ENCODE peak calls at places on chromosomes 16 and 17, in four cellular contexts. T is left lung, H is heart right ventricle, X is body of pancreas. R is an unnamed sample.

GRCh38 chr17:10117581-10118001 is 80.8 kb downstream of the GAS7 start:
- DNase-seq in T (no peak), H (no peak), X (peak; percentile 50), R (no peak)

GRCh38 chr17:29505826-29506225 is 61.0 kb downstream of the ABHD15 start:
- DNase-seq in X (no peak), H (no peak), T (no peak), R (no peak)

GRCh38 chr16:65524997-65525396 is 403.1 kb upstream of the CDH11 start:
- DNase-seq in H (no peak), T (no peak), X (no peak), R (no peak)

GRCh38 chr16:12771341-12771798 is 32.3 kb downstream of the CPPED1 start:
- DNase-seq in H (no peak), X (no peak), T (no peak), R (no peak)

GRCh38 chr17:35373984-35374765 is 754 bp upstream of the SLFN11 start:
- DNase-seq in H (peak; percentile 46), T (peak; percentile 91), X (peak; percentile 33), R (peak; percentile 14)

GRCh38 chr16:67525176-67525860 is 3.3 kb upstream of the RIPOR1 start:
- DNase-seq in X (no peak), H (no peak), T (no peak), R (no peak)

GRCh38 chr17:44960654-44961053 is 7.4 kb downstream of the C1QL1 start:
- DNase-seq in T (no peak), H (no peak), X (no peak), R (no peak)

GRCh38 chr17:13572581-13572980 is 29.1 kb downstream of the HS3ST3A1 start:
- DNase-seq in H (no peak), T (no peak), X (no peak), R (no peak)

GRCh38 chr16:714558-715447 is at the start of gene METRN:
- DNase-seq in X (peak; percentile 92), T (peak; percentile 97), H (peak; percentile 92), R (peak; percentile 91)

GRCh38 chr16:83755391-83755790 is 52.4 kb upstream of the HSBP1 start:
- DNase-seq in H (no peak), X (no peak), T (no peak), R (no peak)

GRCh38 chr16:71399801-71400563 is 41.5 kb downstream of the CALB2 start:
- DNase-seq in T (no peak), H (no peak), X (no peak), R (no peak)

GRCh38 chr16:22192261-22193133 is 13.6 kb upstream of the EEF2K start:
- DNase-seq in T (peak; percentile 82), H (peak; percentile 85), X (peak; percentile 82), R (peak; percentile 74)

GRCh38 chr17:44465276-44465675 is 37.9 kb downstream of the GPATCH8 start:
- DNase-seq in X (no peak), T (no peak), H (no peak), R (no peak)

GRCh38 chr16:11359370-11359769 is 14.1 kb downstream of the RMI2 start:
- DNase-seq in T (no peak), X (peak; percentile 84), H (no peak), R (no peak)

GRCh38 chr17:83149761-83150251 is 70.4 kb downstream of the METRNL start:
- DNase-seq in X (no peak), T (peak; percentile 60), H (no peak), R (no peak)

GRCh38 chr17:70276931-70277330 is 107.6 kb downstream of the KCNJ2 start:
- DNase-seq in T (no peak), X (no peak), H (no peak), R (no peak)

GRCh38 chr17:61735807-61736206 is 127.5 kb downstream of the BRIP1 start:
- DNase-seq in H (no peak), X (no peak), T (no peak), R (no peak)

GRCh38 chr17:49747632-49748031 is 16.3 kb downstream of the FAM117A start:
- DNase-seq in X (no peak), H (no peak), T (no peak), R (no peak)

GRCh38 chr17:49748223-49748622 is 15.7 kb downstream of the FAM117A start:
- DNase-seq in H (no peak), X (no peak), T (no peak), R (peak; percentile 38)

GRCh38 chr17:49745175-49746139 is 18.5 kb downstream of the FAM117A start:
- DNase-seq in H (no peak), X (no peak), T (no peak), R (no peak)

GRCh38 chr17:49748791-49749190 is 15.1 kb downstream of the FAM117A start:
- DNase-seq in H (no peak), T (no peak), X (no peak), R (peak; percentile 19)

GRCh38 chr17:49746791-49747490 is 17.0 kb downstream of the FAM117A start:
- DNase-seq in H (no peak), X (no peak), T (no peak), R (no peak)
- H3K9me3 ChIP-seq in H (no peaks in the 10 kb centered on the region), X (no peaks in the 10 kb centered on the region), T (no peaks in the 10 kb centered on the region), R (no peaks in the 10 kb centered on the region)

GRCh38 chr16:60091076-60091475 is 1357.0 kb upstream of the GOT2 start:
- DNase-seq in X (no peak), T (no peak), H (no peak), R (no peak)
- H3K9me3 ChIP-seq in X (no peaks in the 10 kb centered on the region), T (no peaks in the 10 kb centered on the region), H (no peaks in the 10 kb centered on the region), R (no peaks in the 10 kb centered on the region)

GRCh38 chr17:80349437-80350160 is 65.4 kb upstream of the ENDOV start:
- DNase-seq in H (no peak), X (no peak), T (no peak), R (no peak)
- H3K9me3 ChIP-seq in H (no peaks in the 10 kb centered on the region), X (no peaks in the 10 kb centered on the region), T (no peaks in the 10 kb centered on the region), R (no peaks in the 10 kb centered on the region)

DNA sequence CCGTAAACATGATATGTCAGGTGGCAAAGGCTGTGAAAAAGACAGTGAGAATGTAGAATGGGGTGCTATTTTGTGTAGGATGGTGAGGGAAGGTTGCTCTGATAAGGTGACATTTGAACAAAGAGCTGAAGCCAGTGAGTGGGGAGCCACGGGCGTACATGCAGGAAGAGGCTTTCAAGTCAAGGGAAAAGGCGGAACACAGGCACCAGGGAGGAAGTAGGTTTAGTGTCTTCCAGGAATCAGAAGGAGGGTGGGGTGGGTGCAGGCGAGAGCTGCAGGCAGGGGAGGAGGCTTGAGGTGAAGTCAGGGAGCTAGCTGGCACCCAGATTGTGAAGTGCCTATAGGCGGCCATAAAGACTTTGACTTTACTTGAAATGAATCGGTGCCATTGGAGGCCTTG is 14.1 kb downstream of the ZFP90 start:
- DNase-seq in H (no peak), X (no peak), T (no peak), R (no peak)
- H3K9me3 ChIP-seq in H (peaks cover 85% of the 10 kb centered on the region), X (no peaks in the 10 kb centered on the region), T (peaks cover 3% of the 10 kb centered on the region), R (peaks cover 35% of the 10 kb centered on the region)

DNA sequence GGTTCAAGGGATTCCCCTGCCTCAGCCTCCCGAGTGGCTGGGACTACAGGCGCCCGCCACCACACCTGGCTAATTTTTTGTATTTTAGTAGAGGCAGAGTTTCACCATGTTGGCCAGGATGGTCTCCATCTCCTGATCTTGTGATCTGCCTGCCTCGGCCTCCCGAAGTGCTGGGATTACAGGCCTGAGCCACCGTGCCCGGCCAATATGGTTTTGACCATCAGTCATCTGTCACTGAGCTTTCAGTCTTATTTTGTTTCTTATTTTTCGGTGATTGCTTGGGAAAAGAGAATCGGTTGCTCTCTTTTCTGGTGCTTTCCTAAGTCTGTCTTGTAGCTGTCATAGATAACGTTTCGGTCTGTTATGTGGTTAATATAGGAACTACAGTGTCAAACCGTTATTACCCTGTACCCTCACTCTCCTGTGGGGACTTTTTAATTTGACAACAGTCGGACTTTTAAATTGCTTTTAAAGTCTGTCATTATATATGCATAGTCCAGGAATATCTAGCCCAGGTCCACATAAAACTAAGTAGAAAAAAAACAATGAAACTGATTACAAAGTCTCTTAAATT is 453.4 kb downstream of the KCNJ18 start:
- DNase-seq in T (peak; percentile 77), X (no peak), H (no peak), R (no peak)
- H3K9me3 ChIP-seq in T (no peaks in the 10 kb centered on the region), X (no peaks in the 10 kb centered on the region), H (peaks cover 7% of the 10 kb centered on the region), R (no peaks in the 10 kb centered on the region)

GRCh38 chr16:35911899-35912298 is 2452.5 kb downstream of the TP53TG3F start:
- DNase-seq in H (no peak), T (peak; percentile 49), X (no peak), R (no peak)
- H3K9me3 ChIP-seq in H (no peaks in the 10 kb centered on the region), T (no peaks in the 10 kb centered on the region), X (no peaks in the 10 kb centered on the region), R (no peaks in the 10 kb centered on the region)

DNA sequence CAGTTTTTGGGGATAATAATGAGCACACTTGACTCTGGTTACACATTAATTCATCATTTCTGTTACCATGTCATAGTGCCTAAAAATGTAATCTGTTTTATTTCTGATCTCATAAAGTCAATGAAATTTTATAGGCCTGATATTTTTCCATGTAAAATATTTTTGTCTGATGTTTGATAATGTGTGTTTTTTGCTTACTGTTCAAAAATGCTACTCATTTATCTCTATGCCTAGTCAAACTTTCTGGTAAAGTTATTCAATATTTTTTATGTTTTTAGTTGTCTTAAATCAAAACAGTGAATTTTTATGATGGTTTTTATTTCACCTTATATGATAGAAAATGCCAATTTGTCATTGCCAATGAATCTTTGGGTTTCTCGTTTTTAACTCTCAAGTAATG is 147.0 kb downstream of the AHSP start:
- DNase-seq in X (no peak), H (no peak), T (no peak), R (no peak)
- H3K9me3 ChIP-seq in X (no peaks in the 10 kb centered on the region), H (no peaks in the 10 kb centered on the region), T (no peaks in the 10 kb centered on the region), R (no peaks in the 10 kb centered on the region)

GRCh38 chr16:57824880-57825279 is 22.6 kb upstream of the KIFC3 start:
- DNase-seq in X (no peak), T (peak; percentile 81), H (no peak), R (no peak)
- H3K9me3 ChIP-seq in X (no peaks in the 10 kb centered on the region), T (no peaks in the 10 kb centered on the region), H (no peaks in the 10 kb centered on the region), R (no peaks in the 10 kb centered on the region)

GRCh38 chr16:35747658-35748455 is 2288.4 kb downstream of the TP53TG3F start:
- DNase-seq in X (no peak), T (peak; percentile 40), H (no peak), R (no peak)
- H3K9me3 ChIP-seq in X (no peaks in the 10 kb centered on the region), T (no peaks in the 10 kb centered on the region), H (no peaks in the 10 kb centered on the region), R (no peaks in the 10 kb centered on the region)

R was measured in T-helper 17 cell.